ENCODE peak calls at places on chromosomes 13 and 19, in ten cellular contexts. T is uterus, Q is thoracic aorta, P is H1, N is Karpas-422, B is A549, I is AG04450, J is IMR-90, E is neuronal stem cell, H is neural progenitor cell. M is an unnamed sample.

GRCh38 chr13:113823771-113824170 is 40.1 kb downstream of the GAS6 start:
- DNase-seq in Q (no peak), B (no peak), N (no peak), P (no peak), E (no peak), J (no peak), T (no peak), I (no peak), H (no peak), M (no peak)

GRCh38 chr13:113589251-113589960 is 4.9 kb downstream of the TFDP1 start:
- DNase-seq in Q (no peak), N (no peak), P (peak; percentile 33), I (no peak), E (no peak), T (no peak), J (no peak), B (no peak), H (no peak), M (peak; percentile 26)

GRCh38 chr13:72050251-72050650 is 183.2 kb upstream of the DACH1 start:
- DNase-seq in T (no peak), I (no peak), P (no peak), Q (no peak), N (no peak), J (no peak), E (no peak), H (no peak), B (no peak), M (peak; percentile 54)

GRCh38 chr19:18558595-18558994 is 925 bp downstream of the KXD1 start:
- DNase-seq in I (no peak), N (peak; percentile 51), H (no peak), Q (no peak), E (no peak), T (no peak), J (no peak), B (no peak), P (no peak), M (no peak)

GRCh38 chr13:42745655-42746054 is 35.7 kb upstream of the FAM216B start:
- DNase-seq in B (no peak), T (no peak), N (no peak), H (no peak), P (no peak), J (peak; percentile 58), I (no peak), E (no peak), Q (no peak), M (no peak)

GRCh38 chr19:2578391-2578826 is 102.5 kb downstream of the GADD45B start:
- DNase-seq in N (no peak), P (peak; percentile 66), J (peak; percentile 49), T (no peak), H (peak; percentile 43), B (peak; percentile 42), I (no peak), E (no peak), Q (no peak), M (peak; percentile 87)

GRCh38 chr19:36686365-36687213 is 823 bp upstream of the ZNF567 start:
- DNase-seq in J (peak; percentile 5), I (no peak), B (no peak), Q (no peak), H (peak; percentile 19), T (peak; percentile 17), P (peak; percentile 41), E (no peak), N (peak; percentile 59), M (peak; percentile 52)

GRCh38 chr13:112930192-112930591 is 38.8 kb upstream of the MCF2L start:
- DNase-seq in B (no peak), E (no peak), T (no peak), Q (no peak), P (no peak), H (no peak), I (no peak), J (no peak), N (no peak), M (no peak)

GRCh38 chr19:41702208-41702651 is 6.2 kb upstream of the CEACAM5 start:
- DNase-seq in B (peak; percentile 85), P (no peak), E (no peak), N (no peak), H (no peak), Q (no peak), J (peak; percentile 33), T (no peak), I (no peak), M (peak; percentile 10)

GRCh38 chr13:113208424-113209335 is at the start of gene PCID2:
- DNase-seq in N (peak; percentile 97), H (peak; percentile 96), T (peak; percentile 81), E (peak; percentile 94), Q (peak; percentile 68), J (peak; percentile 84), I (no peak), B (peak; percentile 68), P (peak; percentile 98), M (peak; percentile 97)

GRCh38 chr13:23325191-23325590 is 108.3 kb downstream of the SACS start:
- DNase-seq in Q (no peak), T (no peak), J (no peak), E (no peak), B (no peak), P (no peak), I (no peak), H (no peak), N (no peak), M (no peak)

GRCh38 chr19:13717194-13717643 is 47.1 kb upstream of the MRI1 start:
- DNase-seq in J (peak; percentile 63), H (no peak), I (peak; percentile 24), P (no peak), E (no peak), N (no peak), Q (no peak), T (no peak), B (no peak), M (no peak)

GRCh38 chr19:29671393-29672076 is 6.3 kb downstream of the PLEKHF1 start:
- DNase-seq in B (no peak), H (no peak), P (no peak), N (peak; percentile 74), I (no peak), Q (peak; percentile 39), J (no peak), E (no peak), T (peak; percentile 57), M (peak; percentile 59)

GRCh38 chr13:27504126-27504525 is 53.8 kb upstream of the MTIF3 start:
- DNase-seq in J (no peak), B (no peak), T (no peak), H (no peak), I (no peak), E (no peak), Q (no peak), N (no peak), P (no peak), M (no peak)

GRCh38 chr19:47005873-47006272 is 13.8 kb upstream of the NPAS1 start:
- DNase-seq in T (no peak), Q (no peak), P (no peak), J (no peak), I (no peak), H (no peak), B (no peak), E (no peak), N (peak; percentile 78), M (peak; percentile 69)

GRCh38 chr19:43534811-43535761 is 2.1 kb downstream of the ZNF575 start:
- DNase-seq in T (peak; percentile 70), N (peak; percentile 64), Q (peak; percentile 58), H (peak; percentile 92), E (peak; percentile 54), P (peak; percentile 89), B (peak; percentile 59), J (peak; percentile 61), I (no peak), M (peak; percentile 96)

GRCh38 chr19:8487137-8487851 is 15.1 kb downstream of the PRAM1 start:
- DNase-seq in B (no peak), H (no peak), I (no peak), Q (no peak), P (no peak), J (no peak), T (no peak), E (no peak), N (no peak), M (no peak)

GRCh38 chr19:15675560-15675959 is 2.7 kb downstream of the CYP4F12 start:
- DNase-seq in H (no peak), E (no peak), T (no peak), J (no peak), Q (no peak), I (no peak), N (no peak), P (no peak), B (no peak), M (no peak)
- H3K9me3 ChIP-seq in H (peaks cover 3% of the 10 kb centered on the region), E (no peaks in the 10 kb centered on the region), T (no peaks in the 10 kb centered on the region), J (peaks cover 9% of the 10 kb centered on the region), Q (no peaks in the 10 kb centered on the region), I (peaks cover 25% of the 10 kb centered on the region), N (no peaks in the 10 kb centered on the region), P (peaks cover 56% of the 10 kb centered on the region), B (no peaks in the 10 kb centered on the region), M (peaks cover 46% of the 10 kb centered on the region)

GRCh38 chr13:110300090-110300815 is 6.7 kb downstream of the COL4A1 start:
- DNase-seq in E (no peak), T (no peak), B (no peak), H (no peak), P (no peak), I (no peak), N (no peak), Q (no peak), J (peak; percentile 69), M (no peak)

GRCh38 chr13:110297771-110298170 is 9.2 kb downstream of the COL4A1 start:
- DNase-seq in Q (no peak), H (no peak), B (no peak), T (no peak), N (no peak), I (no peak), J (no peak), P (no peak), E (no peak), M (no peak)

GRCh38 chr13:110298566-110299321 is 8.2 kb downstream of the COL4A1 start:
- DNase-seq in T (no peak), N (no peak), E (no peak), H (no peak), J (no peak), B (no peak), P (peak; percentile 57), Q (no peak), I (no peak), M (peak; percentile 76)

GRCh38 chr13:110297011-110297410 is 9.9 kb downstream of the COL4A1 start:
- DNase-seq in B (no peak), J (no peak), P (no peak), N (no peak), T (no peak), E (no peak), I (no peak), H (no peak), Q (no peak), M (peak; percentile 81)

GRCh38 chr13:110298221-110298565 is 8.8 kb downstream of the COL4A1 start:
- DNase-seq in B (no peak), E (no peak), I (no peak), N (no peak), J (no peak), T (no peak), H (no peak), P (no peak), Q (no peak), M (no peak)
- H3K4me3 ChIP-seq in B (no peak overlapping the region), E (no peak overlapping the region), I (no peak overlapping the region), N (no peak overlapping the region), J (no peak overlapping the region), T (peak overlapping the region; percentile 2), H (no peak overlapping the region), P (no peak overlapping the region), Q (peak overlapping the region; percentile 63), M (no peak overlapping the region)

GRCh38 chr19:12353375-12353774 is 12.1 kb downstream of the ZNF442 start:
- DNase-seq in H (no peak), I (no peak), J (no peak), T (no peak), B (no peak), N (no peak), E (no peak), P (no peak), Q (no peak), M (no peak)
- H3K9me3 ChIP-seq in H (peaks cover 46% of the 10 kb centered on the region), I (peaks cover 40% of the 10 kb centered on the region), J (peaks cover 50% of the 10 kb centered on the region), T (no peaks in the 10 kb centered on the region), B (peaks cover 9% of the 10 kb centered on the region), N (peaks cover 46% of the 10 kb centered on the region), E (peaks cover 84% of the 10 kb centered on the region), P (peaks cover 55% of the 10 kb centered on the region), Q (peaks cover 59% of the 10 kb centered on the region), M (peaks cover 77% of the 10 kb centered on the region)

GRCh38 chr19:3721131-3721899 is 13.1 kb downstream of the TJP3 start:
- DNase-seq in T (peak; percentile 56), N (peak; percentile 94), E (peak; percentile 95), B (peak; percentile 68), P (peak; percentile 100), I (peak; percentile 44), Q (no peak), H (peak; percentile 97), J (peak; percentile 75), M (peak; percentile 99)
- H3K4me3 ChIP-seq in T (no peak overlapping the region), N (no peak overlapping the region), E (peak overlapping the region; percentile 74), B (peak overlapping the region; percentile 38), P (peak overlapping the region; percentile 65), I (no peak overlapping the region), Q (peak overlapping the region; percentile 48), H (peak overlapping the region; percentile 57), J (no peak overlapping the region), M (peak overlapping the region; percentile 76)

M was measured in endodermal cell.